ENCODE peak calls at places on chromosome 10, in four cellular contexts. Y is HepG2, E is GM12878, U is H1. F is an unnamed sample.

GRCh38 chr10:12130237-12130872 is 878 bp downstream of the SEC61A2 start:
- DNase-seq in Y (peak), E (peak), U (no peak), F (peak)

GRCh38 chr10:554182-554848 is 135.2 kb downstream of the DIP2C start:
- DNase-seq in Y (no peak), E (no peak), U (no peak), F (no peak)

GRCh38 chr10:49610015-49610734 is at the start of gene SLC18A3:
- DNase-seq in Y (no peak), E (no peak), U (no peak), F (no peak)

GRCh38 chr10:19946245-19946644 is 130.0 kb downstream of the PLXDC2 start:
- DNase-seq in Y (no peak), E (no peak), U (no peak), F (no peak)

GRCh38 chr10:8041284-8042031 is 13.0 kb upstream of the GATA3 start:
- DNase-seq in Y (no peak), E (no peak), U (no peak), F (no peak)

GRCh38 chr10:96758423-96758822 is 38.1 kb upstream of the PIK3AP1 start:
- DNase-seq in Y (no peak), E (peak), U (no peak), F (no peak)

GRCh38 chr10:13670311-13670710 is 83.5 kb downstream of the PRPF18 start:
- DNase-seq in Y (no peak), E (no peak), U (no peak), F (no peak)

GRCh38 chr10:47287365-47287802 is 12.6 kb upstream of the GDF10 start:
- DNase-seq in Y (no peak), E (no peak), U (no peak), F (no peak)

GRCh38 chr10:114095676-114096331 is 52.1 kb downstream of the ADRB1 start:
- DNase-seq in Y (no peak), E (no peak), U (no peak), F (no peak)

GRCh38 chr10:127153166-127153565 is 43.2 kb downstream of the INSYN2A start:
- DNase-seq in Y (no peak), E (no peak), U (no peak), F (no peak)

GRCh38 chr10:118592675-118593330 is 2.6 kb downstream of the PRLHR start:
- DNase-seq in Y (no peak), E (no peak), U (no peak), F (no peak)

GRCh38 chr10:11724938-11725776 is 17.0 kb upstream of the ECHDC3 start:
- DNase-seq in Y (peak), E (peak), U (no peak), F (peak)

GRCh38 chr10:117454502-117454901 is 79.3 kb upstream of the PDZD8 start:
- DNase-seq in Y (no peak), E (no peak), U (no peak), F (no peak)

GRCh38 chr10:119817991-119818888 is 54.4 kb downstream of the MCMBP start:
- DNase-seq in Y (no peak), E (no peak), U (peak), F (no peak)

GRCh38 chr10:30403494-30403893 is 30.5 kb upstream of the MAP3K8 start:
- DNase-seq in Y (no peak), E (no peak), U (no peak), F (no peak)

GRCh38 chr10:110414563-110415309 is 83.0 kb upstream of the DUSP5 start:
- DNase-seq in Y (peak), E (peak), U (no peak), F (no peak)

GRCh38 chr10:114631678-114632417 is 26.2 kb downstream of the ABLIM1 start:
- DNase-seq in Y (peak), E (no peak), U (no peak), F (no peak)

GRCh38 chr10:103580011-103580410 is 86.5 kb downstream of the NEURL1 start:
- DNase-seq in Y (no peak), E (no peak), U (no peak), F (no peak)

GRCh38 chr10:97116534-97117162 is 69.1 kb downstream of the SLIT1 start:
- DNase-seq in Y (no peak), E (no peak), U (no peak), F (no peak)

GRCh38 chr10:12191715-12192114 is 4.0 kb downstream of the NUDT5 start:
- DNase-seq in Y (peak), E (no peak), U (no peak), F (no peak)

GRCh38 chr10:113059001-113059780 is 109.1 kb downstream of the TCF7L2 start:
- DNase-seq in Y (peak), E (no peak), U (no peak), F (no peak)

GRCh38 chr10:101301111-101301731 is 52.7 kb upstream of the BTRC start:
- DNase-seq in Y (peak), E (no peak), U (peak), F (no peak)

GRCh38 chr10:70733051-70733450 is 52.1 kb downstream of the TBATA start:
- DNase-seq in Y (no peak), E (no peak), U (no peak), F (no peak)

DNA sequence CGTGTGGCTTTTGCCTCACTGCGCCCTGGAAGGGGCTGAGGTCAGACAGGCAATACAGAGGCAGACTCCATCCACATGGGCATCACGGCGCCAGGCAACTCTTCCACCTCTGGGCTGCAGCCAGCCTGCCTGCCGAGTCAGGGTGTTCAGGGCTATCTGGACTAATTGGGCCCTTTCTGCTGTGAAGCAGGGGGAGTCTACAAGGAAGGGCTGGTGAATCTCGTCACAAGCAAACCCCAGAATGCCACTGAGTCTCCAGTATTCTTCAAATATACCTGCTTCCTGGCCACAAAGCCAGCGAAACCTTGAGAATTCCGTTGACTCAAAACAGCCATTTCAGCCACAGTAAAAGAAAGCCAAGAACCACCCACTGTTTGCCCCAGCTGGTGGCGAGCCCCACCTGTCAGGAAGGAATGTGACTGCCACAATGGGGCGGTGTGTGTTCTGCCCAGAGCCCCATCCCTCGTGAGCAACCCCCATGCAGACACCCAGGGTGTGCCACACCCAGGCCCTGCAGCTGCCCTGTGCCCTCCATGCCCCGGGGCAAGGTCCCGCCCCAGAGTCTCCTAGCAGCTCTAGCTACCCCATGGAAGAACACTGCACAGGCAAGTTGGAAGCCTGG is 117.3 kb downstream of the FAM53B start:
- DNase-seq in Y (no peak), E (peak), U (no peak), F (no peak)
- TF ChIP-seq YY1 in Y (no peak), E (no peak), U (no peak), F (no peak)

GRCh38 chr10:65194131-65194530 is 1672.9 kb downstream of the REEP3 start:
- DNase-seq in Y (no peak), E (no peak), U (no peak), F (no peak)
- TF ChIP-seq SUZ12 in Y (no peak), E (no peak), U (no peak), F (no peak)

DNA sequence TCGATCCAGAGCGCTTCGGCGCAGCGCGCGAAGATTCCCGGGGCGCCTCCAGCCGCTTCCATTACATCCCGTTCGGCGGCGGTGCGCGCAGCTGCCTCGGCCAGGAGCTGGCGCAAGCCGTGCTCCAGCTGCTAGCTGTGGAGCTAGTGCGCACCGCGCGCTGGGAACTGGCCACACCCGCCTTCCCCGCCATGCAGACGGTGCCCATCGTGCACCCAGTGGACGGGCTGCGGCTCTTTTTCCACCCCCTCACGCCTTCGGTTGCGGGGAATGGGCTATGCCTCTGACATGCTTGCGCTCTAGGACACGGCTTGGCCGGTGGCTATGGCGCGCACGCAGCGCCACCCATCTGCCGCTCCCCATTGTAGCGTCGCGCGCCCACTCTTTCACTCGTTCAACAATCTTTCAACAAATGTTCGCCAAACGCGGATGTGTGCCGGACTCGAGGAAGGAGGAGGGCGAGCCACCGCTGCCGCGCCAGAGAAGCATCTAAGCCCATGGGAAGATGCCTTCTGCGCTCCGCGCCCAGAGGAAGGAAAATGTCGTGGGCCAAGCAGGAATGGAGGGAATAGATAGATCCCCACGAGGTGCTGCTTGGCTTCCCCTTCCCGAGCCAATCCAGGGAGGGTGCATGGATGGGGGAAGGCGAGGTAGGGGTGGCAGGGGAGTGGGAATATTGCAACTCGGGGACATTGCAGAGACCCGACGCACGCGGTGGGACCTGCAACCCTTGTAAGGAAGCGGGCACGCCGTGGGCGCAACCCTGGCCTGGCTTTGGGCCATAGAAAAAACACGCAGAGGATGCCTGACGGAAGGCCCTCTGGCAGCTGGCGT is 5.1 kb upstream of the CYP26A1 start:
- DNase-seq in Y (no peak), E (no peak), U (no peak), F (no peak)
- TF ChIP-seq YY1 in Y (no peak), E (no peak), U (no peak), F (no peak)

GRCh38 chr10:4984971-4985594 is 18.6 kb downstream of the AKR1C2 start:
- DNase-seq in Y (peak), E (no peak), U (no peak), F (no peak)
- TF ChIP-seq SUZ12 in Y (no peak), E (no peak), U (no peak), F (no peak)

GRCh38 chr10:76127984-76128589 is 696.7 kb downstream of the LRMDA start:
- DNase-seq in Y (peak), E (no peak), U (no peak), F (no peak)
- TF ChIP-seq YY1 in Y (no peak), E (no peak), U (no peak), F (no peak)

GRCh38 chr10:69242037-69242843 is 22.1 kb downstream of the HKDC1 start:
- DNase-seq in Y (no peak), E (no peak), U (no peak), F (no peak)
- TF ChIP-seq SUZ12 in Y (no peak), E (no peak), U (no peak), F (no peak)

GRCh38 chr10:132534348-132535064 is 3.1 kb upstream of the INPP5A start:
- DNase-seq in Y (no peak), E (no peak), U (no peak), F (no peak)
- TF ChIP-seq YY1 in Y (no peak), E (no peak), U (no peak), F (no peak)

GRCh38 chr10:27542812-27543211 is 38.7 kb downstream of the RAB18 start:
- DNase-seq in Y (no peak), E (no peak), U (no peak), F (no peak)
- TF ChIP-seq SUZ12 in Y (no peak), E (no peak), U (no peak), F (no peak)

F was measured in NT2/D1.